ENCODE peak calls at places on chromosomes 12 and 14, in six cellular contexts. N, R, V, W, U and L are unnamed samples.

GRCh38 chr14:26775765-26776577 is 178.1 kb upstream of the NOVA1 start:
- DNase-seq in N (no peak), R (no peak), V (peak; percentile 69), W (peak; percentile 71), U (no peak), L (no peak)

GRCh38 chr14:103372552-103373304 is 12.5 kb upstream of the MARK3 start:
- DNase-seq in N (no peak), R (no peak), V (peak; percentile 97), W (peak; percentile 97), U (no peak), L (peak; percentile 53)

GRCh38 chr12:67988600-67988999 is 647 bp upstream of the IFNG-AS1 start:
- DNase-seq in N (no peak), R (no peak), V (no peak), W (no peak), U (no peak), L (no peak)

GRCh38 chr14:90450667-90451066 is 53.8 kb downstream of the CALM1 start:
- DNase-seq in N (no peak), R (no peak), V (no peak), W (no peak), U (no peak), L (no peak)

GRCh38 chr12:55727643-55728184 is 1.1 kb downstream of the CD63 start:
- DNase-seq in N (no peak), R (no peak), V (peak; percentile 59), W (peak; percentile 63), U (peak; percentile 81), L (no peak)

GRCh38 chr12:131105736-131106356 is 152.1 kb downstream of the ADGRD1 start:
- DNase-seq in N (peak; percentile 43), R (peak; percentile 2), V (no peak), W (no peak), U (peak; percentile 39), L (peak; percentile 26)

GRCh38 chr14:100662850-100663527 is 63.7 kb upstream of the DLK1 start:
- DNase-seq in N (peak; percentile 43), R (peak; percentile 45), V (peak; percentile 78), W (peak; percentile 69), U (peak; percentile 80), L (peak; percentile 68)

GRCh38 chr12:104462931-104463339 is 6.2 kb downstream of the CHST11 start:
- DNase-seq in N (peak; percentile 15), R (no peak), V (no peak), W (no peak), U (no peak), L (no peak)

GRCh38 chr12:9773216-9773877 is 12.6 kb upstream of the CD69 start:
- DNase-seq in N (no peak), R (no peak), V (no peak), W (no peak), U (no peak), L (no peak)

GRCh38 chr12:30753233-30753632 is 1.5 kb downstream of the CAPRIN2 start:
- DNase-seq in N (no peak), R (no peak), V (peak; percentile 79), W (peak; percentile 59), U (no peak), L (peak; percentile 74)

GRCh38 chr12:11755311-11755930 is 105.9 kb downstream of the ETV6 start:
- DNase-seq in N (no peak), R (no peak), V (no peak), W (peak; percentile 41), U (no peak), L (no peak)

GRCh38 chr14:93963692-93964091 is 12.7 kb downstream of the ASB2 start:
- DNase-seq in N (no peak), R (no peak), V (no peak), W (no peak), U (no peak), L (no peak)

GRCh38 chr14:91323671-91324605 is 79.4 kb upstream of the GPR68 start:
- DNase-seq in N (peak; percentile 94), R (peak; percentile 91), V (peak; percentile 75), W (peak; percentile 81), U (peak; percentile 93), L (peak; percentile 83)

GRCh38 chr12:991350-992278 is 591 bp downstream of the ERC1 start:
- DNase-seq in N (no peak), R (peak; percentile 1), V (no peak), W (no peak), U (no peak), L (peak; percentile 72)

GRCh38 chr12:130832561-130833209 is 6.4 kb downstream of the STX2 start:
- DNase-seq in N (no peak), R (no peak), V (no peak), W (peak; percentile 74), U (peak; percentile 57), L (no peak)

GRCh38 chr14:56905282-56905681 is 95.0 kb upstream of the OTX2 start:
- DNase-seq in N (no peak), R (no peak), V (no peak), W (no peak), U (no peak), L (no peak)

GRCh38 chr12:122537021-122537420 is 10.0 kb downstream of the KNTC1 start:
- DNase-seq in N (no peak), R (no peak), V (no peak), W (no peak), U (no peak), L (no peak)

GRCh38 chr12:65248656-65249633 is 29.5 kb upstream of the MSRB3 start:
- DNase-seq in N (no peak), R (no peak), V (no peak), W (peak; percentile 9), U (no peak), L (no peak)

GRCh38 chr14:56482306-56482705 is 97.3 kb upstream of the TMEM260 start:
- DNase-seq in N (no peak), R (no peak), V (peak; percentile 30), W (peak; percentile 40), U (no peak), L (peak; percentile 38)

GRCh38 chr14:30252800-30253425 is 306.0 kb upstream of the G2E3 start:
- DNase-seq in N (no peak), R (no peak), V (no peak), W (no peak), U (no peak), L (no peak)

GRCh38 chr14:103748539-103748867 is 32.9 kb downstream of the ZFYVE21 start:
- DNase-seq in N (no peak), R (no peak), V (no peak), W (no peak), U (no peak), L (no peak)

GRCh38 chr12:587132-587531 is 76.1 kb downstream of the NINJ2 start:
- DNase-seq in N (no peak), R (no peak), V (no peak), W (no peak), U (peak; percentile 21), L (no peak)

GRCh38 chr14:67571275-67571990 is 28.6 kb downstream of the PIGH start:
- DNase-seq in N (peak; percentile 55), R (peak; percentile 41), V (peak; percentile 67), W (peak; percentile 66), U (peak; percentile 73), L (peak; percentile 76)

GRCh38 chr12:80627773-80628172 is 79.7 kb upstream of the MYF6 start:
- DNase-seq in N (no peak), R (no peak), V (no peak), W (peak; percentile 97), U (no peak), L (peak; percentile 57)

GRCh38 chr12:31217356-31218130 is 108.4 kb downstream of the SINHCAF start:
- DNase-seq in N (no peak), R (no peak), V (no peak), W (no peak), U (no peak), L (no peak)

GRCh38 chr12:52873832-52874572 is 25.2 kb upstream of the KRT78 start:
- DNase-seq in N (peak; percentile 32), R (peak; percentile 41), V (peak; percentile 99), W (peak; percentile 93), U (peak; percentile 92), L (peak; percentile 86)

GRCh38 chr14:105165761-105166485 is 2.7 kb downstream of the JAG2 start:
- DNase-seq in N (no peak), R (no peak), V (no peak), W (no peak), U (no peak), L (no peak)

GRCh38 chr12:68189766-68190700 is 30.5 kb upstream of the IFNG start:
- DNase-seq in N (no peak), R (peak; percentile 20), V (peak; percentile 86), W (peak; percentile 61), U (no peak), L (peak; percentile 38)

GRCh38 chr14:55332654-55333570 is 61.7 kb downstream of the FBXO34 start:
- DNase-seq in N (no peak), R (no peak), V (no peak), W (no peak), U (no peak), L (no peak)

GRCh38 chr12:19744760-19745218 is 305.5 kb downstream of the AEBP2 start:
- DNase-seq in N (no peak), R (no peak), V (peak; percentile 6), W (peak; percentile 94), U (no peak), L (no peak)

GRCh38 chr14:74018029-74018703 is 922 bp downstream of the ENTPD5 start:
- DNase-seq in N (no peak), R (no peak), V (peak; percentile 73), W (peak; percentile 68), U (no peak), L (no peak)

GRCh38 chr14:70382556-70382955 is 23.1 kb upstream of the COX16 start:
- DNase-seq in N (no peak), R (no peak), V (no peak), W (no peak), U (no peak), L (no peak)

GRCh38 chr12:112185093-112185923 is 59.9 kb downstream of the TRAFD1 start:
- DNase-seq in N (no peak), R (no peak), V (no peak), W (no peak), U (no peak), L (no peak)

GRCh38 chr12:97168804-97169203 is 261.7 kb downstream of the NEDD1 start:
- DNase-seq in N (no peak), R (no peak), V (peak; percentile 60), W (no peak), U (no peak), L (no peak)

GRCh38 chr12:27383429-27384260 is 51.0 kb downstream of the BMAL2 start:
- DNase-seq in N (peak; percentile 43), R (peak; percentile 48), V (peak; percentile 88), W (peak; percentile 95), U (peak; percentile 69), L (peak; percentile 87)

GRCh38 chr14:55889124-55889523 is 229.1 kb upstream of the PELI2 start:
- DNase-seq in N (no peak), R (no peak), V (no peak), W (no peak), U (no peak), L (no peak)